ENCODE peak calls at places on chromosome 9, in six cellular contexts. R is activated T-cell treated with anti-CD3 and anti-CD28 coated beads for 1 hour; Z is activated naive CD4-positive, alpha-beta T cell; Y is H54; F is 8988T; I is NCI-H1417. G is an unnamed sample.

GRCh38 chr9:80881350-80881749 is 808.0 kb downstream of the TLE1 start:
- DNase-seq in R (no peak), Z (no peak), Y (no peak), F (no peak), I (no peak), G (no peak)

GRCh38 chr9:79357620-79358019 is 214.1 kb upstream of the TLE4 start:
- DNase-seq in R (no peak), Z (no peak), Y (no peak), F (no peak), I (no peak), G (no peak)

GRCh38 chr9:129256959-129257713 is 79.1 kb upstream of the IER5L start:
- DNase-seq in R (no peak), Z (no peak), Y (no peak), F (no peak), I (no peak), G (no peak)

GRCh38 chr9:79734989-79735779 is 163.4 kb downstream of the TLE4 start:
- DNase-seq in R (no peak), Z (no peak), Y (no peak), F (no peak), I (no peak), G (no peak)

GRCh38 chr9:137422668-137423000 is 328 bp downstream of the EXD3 start:
- DNase-seq in R (no peak), Z (no peak), Y (peak), F (no peak), I (peak), G (no peak)

GRCh38 chr9:126395439-126396212 is 69.0 kb downstream of the MVB12B start:
- DNase-seq in R (no peak), Z (no peak), Y (peak), F (no peak), I (no peak), G (no peak)

GRCh38 chr9:20811872-20812271 is 127.8 kb downstream of the FOCAD start:
- DNase-seq in R (no peak), Z (no peak), Y (no peak), F (no peak), I (no peak), G (no peak)

GRCh38 chr9:95970356-95970755 is 94.9 kb downstream of the ERCC6L2 start:
- DNase-seq in R (no peak), Z (no peak), Y (no peak), F (no peak), I (no peak), G (no peak)

GRCh38 chr9:136829412-136829811 is 12.9 kb upstream of the AJM1 start:
- DNase-seq in R (no peak), Z (no peak), Y (no peak), F (no peak), I (no peak), G (no peak)

GRCh38 chr9:134557331-134557730 is 84.3 kb upstream of the COL5A1 start:
- DNase-seq in R (no peak), Z (no peak), Y (no peak), F (no peak), I (no peak), G (no peak)

GRCh38 chr9:135060461-135061116 is 26.9 kb upstream of the OLFM1 start:
- DNase-seq in R (no peak), Z (no peak), Y (no peak), F (no peak), I (no peak), G (no peak)

GRCh38 chr9:20592673-20593072 is 29.6 kb downstream of the MLLT3 start:
- DNase-seq in R (no peak), Z (no peak), Y (peak), F (no peak), I (no peak), G (no peak)

GRCh38 chr9:129240581-129241211 is 62.6 kb upstream of the IER5L start:
- DNase-seq in R (no peak), Z (no peak), Y (no peak), F (no peak), I (no peak), G (no peak)

GRCh38 chr9:109931623-109932022 is 151.6 kb downstream of the PALM2AKAP2 start:
- DNase-seq in R (no peak), Z (no peak), Y (no peak), F (no peak), I (no peak), G (no peak)

GRCh38 chr9:109355564-109356297 is 34.9 kb upstream of the EPB41L4B start:
- DNase-seq in R (no peak), Z (no peak), Y (no peak), F (no peak), I (peak), G (no peak)

G was measured in T-helper 2 cell treated with Interferon-gamma antibody and Interleukin-4, amounts not matched to agents 5 μg/mL and 100 μg/mL, for 36 hours.